ENCODE peak calls at places on chromosomes 2 and 18, in nine cellular contexts. V is endothelial cell, G is GM20000, W is A549, F is foreskin fibroblast, H is PC-3, Q is astrocyte of the spinal cord, T is sigmoid colon, E is IMR-90. N is an unnamed sample.

GRCh38 chr2:239807568-239807967 is 217.6 kb downstream of the NDUFA10 start:
- DNase-seq in V (no peak), G (no peak), W (no peak), F (no peak), H (no peak), Q (no peak), T (peak; percentile 45), E (no peak), N (no peak)

GRCh38 chr2:118524911-118525310 is 322.5 kb downstream of the EN1 start:
- DNase-seq in V (no peak), G (no peak), W (no peak), F (no peak), H (no peak), Q (no peak), T (no peak), E (no peak), N (no peak)

GRCh38 chr2:2574401-2575184 is 243.5 kb upstream of the MYT1L start:
- DNase-seq in V (no peak), G (no peak), W (no peak), F (no peak), H (no peak), Q (no peak), T (no peak), E (no peak), N (no peak)

GRCh38 chr18:42174909-42175308 is 219.9 kb downstream of the PIK3C3 start:
- DNase-seq in V (no peak), G (no peak), W (no peak), F (no peak), H (peak; percentile 6), Q (peak; percentile 41), T (no peak), E (no peak), N (no peak)

GRCh38 chr18:73645175-73645715 is 502.4 kb downstream of the FBXO15 start:
- DNase-seq in V (no peak), G (no peak), W (no peak), F (peak; percentile 38), H (peak; percentile 30), Q (peak; percentile 32), T (no peak), E (peak; percentile 77), N (no peak)

GRCh38 chr2:88258208-88258607 is 88.1 kb downstream of the THNSL2 start:
- DNase-seq in V (no peak), G (no peak), W (no peak), F (no peak), H (no peak), Q (no peak), T (no peak), E (no peak), N (no peak)

GRCh38 chr2:224948859-224949258 is 93.4 kb downstream of the DOCK10 start:
- DNase-seq in V (no peak), G (no peak), W (no peak), F (peak; percentile 85), H (peak; percentile 56), Q (peak; percentile 48), T (no peak), E (peak; percentile 75), N (no peak)

GRCh38 chr2:237118731-237119130 is 33.0 kb downstream of the COPS8 start:
- DNase-seq in V (no peak), G (no peak), W (no peak), F (peak; percentile 40), H (no peak), Q (no peak), T (no peak), E (peak; percentile 47), N (no peak)

GRCh38 chr2:30235859-30236535 is 4.7 kb downstream of the LBH start:
- DNase-seq in V (no peak), G (no peak), W (no peak), F (no peak), H (no peak), Q (no peak), T (peak; percentile 55), E (no peak), N (no peak)

GRCh38 chr2:136422512-136422911 is 304.6 kb upstream of the CXCR4 start:
- DNase-seq in V (no peak), G (no peak), W (no peak), F (no peak), H (no peak), Q (no peak), T (no peak), E (no peak), N (no peak)

GRCh38 chr2:2688231-2688630 is 357.2 kb upstream of the MYT1L start:
- DNase-seq in V (no peak), G (no peak), W (no peak), F (no peak), H (no peak), Q (no peak), T (no peak), E (no peak), N (no peak)

GRCh38 chr2:231573698-231574421 is 18.8 kb upstream of the TEX44 start:
- DNase-seq in V (no peak), G (no peak), W (no peak), F (no peak), H (no peak), Q (no peak), T (no peak), E (no peak), N (no peak)

GRCh38 chr2:3131636-3132326 is 245.8 kb downstream of the EIPR1 start:
- DNase-seq in V (no peak), G (no peak), W (no peak), F (peak; percentile 14), H (no peak), Q (no peak), T (no peak), E (no peak), N (no peak)

GRCh38 chr2:208254118-208254870 is 577 bp downstream of the IDH1 start:
- DNase-seq in V (peak; percentile 89), G (peak; percentile 86), W (peak; percentile 76), F (peak; percentile 91), H (peak; percentile 72), Q (peak; percentile 82), T (peak; percentile 87), E (peak; percentile 66), N (peak; percentile 90)

GRCh38 chr2:101828267-101829017 is 130.9 kb downstream of the MAP4K4 start:
- DNase-seq in V (no peak), G (no peak), W (no peak), F (peak; percentile 75), H (no peak), Q (no peak), T (no peak), E (no peak), N (no peak)

GRCh38 chr2:218781691-218782528 is at the start of gene CYP27A1:
- DNase-seq in V (peak; percentile 38), G (peak; percentile 34), W (no peak), F (peak; percentile 68), H (peak; percentile 23), Q (peak; percentile 22), T (peak; percentile 81), E (no peak), N (peak; percentile 16)

GRCh38 chr18:74342416-74343043 is 26.9 kb downstream of the C18orf63 start:
- DNase-seq in V (peak; percentile 29), G (no peak), W (no peak), F (peak; percentile 75), H (peak; percentile 75), Q (peak; percentile 76), T (no peak), E (peak; percentile 77), N (peak; percentile 11)

GRCh38 chr18:12121175-12122095 is 27.8 kb downstream of the ANKRD62 start:
- DNase-seq in V (peak; percentile 54), G (no peak), W (no peak), F (peak; percentile 14), H (peak; percentile 39), Q (no peak), T (no peak), E (peak; percentile 1), N (peak; percentile 35)

DNA sequence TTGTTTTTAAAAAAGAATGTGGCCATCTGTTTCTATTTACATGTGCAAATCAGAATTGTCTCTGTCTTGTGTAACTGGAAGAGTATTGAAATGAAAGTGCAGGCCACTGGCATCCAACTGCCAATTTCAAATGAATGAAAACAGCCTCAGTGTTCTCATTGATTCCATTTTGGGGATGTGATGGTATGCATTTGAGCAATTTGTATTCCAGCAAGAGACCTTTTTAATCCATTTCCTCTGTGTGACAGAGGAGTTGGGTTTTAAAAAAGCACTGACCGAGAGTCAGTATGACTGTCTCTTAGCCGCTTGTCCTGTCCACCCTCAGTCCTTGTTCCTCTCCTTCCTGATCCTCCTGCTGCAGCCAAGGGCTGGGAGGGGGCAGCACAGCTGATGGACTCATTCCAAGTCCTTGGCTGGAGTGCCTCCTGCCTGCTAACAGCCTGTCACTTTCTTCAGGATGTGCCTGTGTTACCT is 50.0 kb downstream of the ASAP2 start:
- DNase-seq in V (no peak), G (no peak), W (no peak), F (peak; percentile 80), H (no peak), Q (no peak), T (no peak), E (no peak), N (no peak)
- TF ChIP-seq CTCF in V (no peak), G (no peak), W (no peak), F (no peak), H (no peak), Q (no peak), T (no peak), E (no peak), N (no peak)

DNA sequence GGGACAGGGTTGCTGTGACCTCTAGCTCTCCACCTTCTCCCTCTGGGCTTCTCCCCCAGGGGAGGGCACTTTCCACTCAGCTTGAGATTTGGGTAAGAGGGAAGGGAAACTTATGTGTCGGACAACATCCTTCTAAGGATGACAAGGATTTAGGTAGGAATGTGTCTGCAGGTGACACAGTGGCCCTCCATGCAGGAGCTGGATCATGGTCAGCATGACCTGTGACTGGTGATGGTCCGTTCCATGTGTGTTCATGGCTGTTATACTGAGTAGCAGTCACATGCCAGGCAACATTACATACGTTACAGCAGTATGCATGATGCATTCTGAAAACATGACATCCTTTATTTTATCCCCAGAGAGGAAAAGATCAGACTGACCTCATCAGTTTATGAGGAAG is 192.2 kb downstream of the SEPTIN10 start:
- DNase-seq in V (no peak), G (no peak), W (no peak), F (no peak), H (no peak), Q (no peak), T (peak; percentile 7), E (no peak), N (no peak)
- TF ChIP-seq CTCF in V (no peak), G (no peak), W (no peak), F (no peak), H (no peak), Q (no peak), T (no peak), E (no peak), N (no peak)

DNA sequence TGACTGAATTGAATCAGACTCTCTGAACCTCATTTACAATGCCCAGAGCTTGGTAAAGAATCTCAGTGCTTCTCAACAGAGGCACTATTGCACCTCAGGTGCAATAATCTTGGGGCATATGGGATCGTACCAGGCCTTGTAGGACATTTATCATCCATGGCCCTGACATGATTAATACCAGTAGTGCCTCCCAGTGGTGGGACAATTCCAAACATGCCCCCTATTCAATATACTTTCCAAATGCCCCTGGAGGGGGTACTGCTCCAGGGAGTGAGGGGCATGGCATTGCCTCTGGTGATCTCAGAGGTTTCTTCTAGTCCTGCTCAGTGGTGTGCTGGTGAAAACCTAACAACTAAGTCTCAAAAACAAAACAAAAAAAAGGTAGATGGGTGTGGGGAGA is 174.9 kb upstream of the SMAD2 start:
- DNase-seq in V (no peak), G (no peak), W (no peak), F (no peak), H (no peak), Q (no peak), T (no peak), E (no peak), N (no peak)
- TF ChIP-seq CTCF in V (no peak), G (no peak), W (no peak), F (no peak), H (peak; percentile 19), Q (no peak), T (no peak), E (no peak), N (no peak)

GRCh38 chr2:215796160-215796559 is 217.2 kb downstream of the MREG start:
- DNase-seq in V (no peak), G (no peak), W (no peak), F (peak; percentile 81), H (peak; percentile 82), Q (peak; percentile 97), T (no peak), E (peak; percentile 66), N (no peak)
- TF ChIP-seq CTCF in V (no peak), G (no peak), W (no peak), F (no peak), H (no peak), Q (no peak), T (no peak), E (no peak), N (no peak)